ENCODE peak calls at places on chromosomes 1 and 21, in four cellular contexts. N, F, O and W are unnamed samples.

GRCh38 chr21:25871566-25871965 is 136.8 kb downstream of the GABPA start:
- DNase-seq in F (no peak), N (no peak), O (no peak), W (no peak)

GRCh38 chr1:208203127-208203847 is 40.9 kb downstream of the PLXNA2 start:
- DNase-seq in N (no peak), F (no peak), O (no peak), W (peak; percentile 89)

GRCh38 chr1:77716065-77716464 is 33.6 kb upstream of the ZZZ3 start:
- DNase-seq in N (no peak), O (no peak), F (no peak), W (no peak)

GRCh38 chr1:67908260-67908936 is 75.1 kb upstream of the GNG12 start:
- DNase-seq in F (no peak), N (no peak), O (no peak), W (no peak)

GRCh38 chr1:178702141-178702540 is 22.9 kb upstream of the RALGPS2 start:
- DNase-seq in O (peak; percentile 22), F (no peak), N (peak; percentile 13), W (peak; percentile 63)

GRCh38 chr1:88169939-88170338 is 514.1 kb upstream of the PKN2 start:
- DNase-seq in O (no peak), F (no peak), N (no peak), W (no peak)

GRCh38 chr1:185670187-185670627 is 64.0 kb upstream of the HMCN1 start:
- DNase-seq in N (peak; percentile 34), F (no peak), O (no peak), W (peak; percentile 68)

GRCh38 chr21:42262826-42263225 is 43.9 kb downstream of the ABCG1 start:
- DNase-seq in O (peak; percentile 21), N (peak; percentile 59), F (peak; percentile 86), W (peak; percentile 59)

GRCh38 chr1:203521071-203521794 is 27.3 kb downstream of the OPTC start:
- DNase-seq in N (no peak), O (no peak), F (no peak), W (no peak)

GRCh38 chr1:238141295-238141694 is 250.6 kb upstream of the ZP4 start:
- DNase-seq in O (no peak), N (no peak), F (no peak), W (no peak)

GRCh38 chr21:45981154-45981606 is 390 bp upstream of the COL6A1 start:
- DNase-seq in N (peak; percentile 76), F (peak; percentile 96), O (peak; percentile 93), W (peak; percentile 93)

GRCh38 chr1:183278736-183279591 is 92.9 kb downstream of the LAMC2 start:
- DNase-seq in F (no peak), N (peak; percentile 75), O (no peak), W (peak; percentile 79)

GRCh38 chr1:31570906-31571305 is 5.4 kb upstream of the TINAGL1 start:
- DNase-seq in N (no peak), O (no peak), F (no peak), W (no peak)

GRCh38 chr21:32794643-32795042 is 23.1 kb upstream of the PAXBP1 start:
- DNase-seq in O (no peak), F (no peak), N (no peak), W (peak; percentile 61)

GRCh38 chr1:17922833-17923232 is 167.7 kb downstream of the ACTL8 start:
- DNase-seq in O (peak; percentile 53), F (no peak), N (peak; percentile 28), W (peak; percentile 26)

GRCh38 chr1:92087542-92087941 is 7.4 kb downstream of the BTBD8 start:
- DNase-seq in N (no peak), F (no peak), O (no peak), W (peak; percentile 25)

GRCh38 chr1:247111636-247112478 is 7.7 kb upstream of the ZNF669 start:
- DNase-seq in N (peak; percentile 12), O (peak; percentile 67), F (peak; percentile 87), W (peak; percentile 47)

GRCh38 chr1:170285027-170285426 is 139.3 kb downstream of the NTMT2 start:
- DNase-seq in N (no peak), F (no peak), O (no peak), W (no peak)

GRCh38 chr1:29166291-29166878 is 15.3 kb downstream of the SRSF4 start:
- DNase-seq in F (no peak), O (no peak), N (no peak), W (no peak)

GRCh38 chr1:56451491-56451890 is 127.9 kb downstream of the PLPP3 start:
- DNase-seq in O (no peak), F (no peak), N (no peak), W (no peak)

GRCh38 chr1:232987741-232988140 is 37.3 kb downstream of the NTPCR start:
- DNase-seq in N (no peak), O (no peak), F (peak; percentile 34), W (no peak)

GRCh38 chr1:98330224-98330623 is 331.3 kb upstream of the SNX7 start:
- DNase-seq in N (no peak), F (no peak), O (no peak), W (no peak)

GRCh38 chr1:113860891-113861290 is 10.6 kb downstream of the PTPN22 start:
- DNase-seq in O (peak; percentile 26), F (no peak), N (peak; percentile 17), W (peak; percentile 87)

GRCh38 chr1:167532964-167533824 is 14.9 kb upstream of the CD247 start:
- DNase-seq in N (no peak), O (no peak), F (no peak), W (no peak)

GRCh38 chr1:18703041-18703621 is 72.5 kb downstream of the PAX7 start:
- DNase-seq in O (no peak), F (no peak), N (peak; percentile 76), W (no peak)

GRCh38 chr21:45593162-45594022 is 50.1 kb upstream of the PCBP3 start:
- DNase-seq in N (no peak), F (peak; percentile 57), O (no peak), W (no peak)

GRCh38 chr1:243842978-243843490 is 7.0 kb downstream of the AKT3 start:
- DNase-seq in F (no peak), N (no peak), O (peak; percentile 43), W (peak; percentile 81)

GRCh38 chr1:203548917-203549708 is 55.2 kb downstream of the OPTC start:
- DNase-seq in O (no peak), F (no peak), N (peak; percentile 75), W (peak; percentile 47)

GRCh38 chr1:234000557-234001081 is 96.1 kb downstream of the SLC35F3 start:
- DNase-seq in O (no peak), F (no peak), N (no peak), W (no peak)

GRCh38 chr21:15065381-15066230 is 806 bp upstream of the NRIP1 start:
- DNase-seq in N (peak; percentile 34), O (peak; percentile 41), F (peak; percentile 93), W (peak; percentile 92)

GRCh38 chr1:162541619-162542141 is 19.8 kb upstream of the UAP1 start:
- DNase-seq in F (peak; percentile 91), N (peak; percentile 80), O (peak; percentile 45), W (peak; percentile 97)

GRCh38 chr21:21230672-21231071 is 232.5 kb downstream of the NCAM2 start:
- DNase-seq in N (peak; percentile 2), O (no peak), F (no peak), W (peak; percentile 44)

GRCh38 chr1:151289080-151289935 is 7.2 kb downstream of the ZNF687 start:
- DNase-seq in F (no peak), N (no peak), O (no peak), W (no peak)

GRCh38 chr1:27601771-27602509 is 2.0 kb downstream of the AHDC1 start:
- DNase-seq in O (no peak), F (no peak), N (peak; percentile 42), W (no peak)

GRCh38 chr1:100440075-100440809 is 87.9 kb downstream of the CDC14A start:
- DNase-seq in O (no peak), N (no peak), F (no peak), W (no peak)

GRCh38 chr1:81799939-81800740 is 594 bp upstream of the ADGRL2 start:
- DNase-seq in N (peak; percentile 19), F (peak; percentile 85), O (peak; percentile 36), W (peak; percentile 85)

GRCh38 chr21:26105819-26106218 is 64.8 kb downstream of the APP start:
- DNase-seq in O (no peak), F (no peak), N (no peak), W (no peak)

GRCh38 chr1:23772049-23772853 is 6.0 kb upstream of the PITHD1 start:
- DNase-seq in N (peak; percentile 66), F (peak; percentile 91), O (peak; percentile 71), W (peak; percentile 88)